ENCODE peak calls at places on chromosome 13, in seven cellular contexts. R is heart left ventricle, S is heart right ventricle, I is GM23338, W is dorsolateral prefrontal cortex, T is spleen, Z is A549. G is an unnamed sample.
A peak's percentile ranks its signal among the peaks of the same experiment; 100 is the strongest.

GRCh38 chr13:95243207-95243606 is 58.0 kb downstream of the ABCC4 start:
- DNase-seq in I (no peak), W (no peak), T (no peak), Z (no peak), S (no peak), R (no peak), G (no peak)

GRCh38 chr13:100176781-100177389 is 88.0 kb downstream of the PCCA start:
- DNase-seq in T (no peak), S (peak; percentile 11), R (no peak), Z (no peak), W (no peak), I (no peak), G (peak; percentile 68)

GRCh38 chr13:94658926-94659649 is 53.3 kb downstream of the SOX21 start:
- DNase-seq in I (peak; percentile 59), W (no peak), R (no peak), Z (peak; percentile 5), S (no peak), T (no peak), G (no peak)

GRCh38 chr13:113158946-113159345 is 498 bp downstream of the PROZ start:
- DNase-seq in R (no peak), W (no peak), S (no peak), Z (no peak), I (peak; percentile 26), T (no peak), G (no peak)

GRCh38 chr13:112799394-112799793 is 109.6 kb downstream of the ATP11A start:
- DNase-seq in Z (no peak), I (no peak), T (no peak), S (no peak), W (no peak), R (no peak), G (no peak)

GRCh38 chr13:67966065-67966464 is 735.9 kb upstream of the PCDH9 start:
- DNase-seq in I (peak; percentile 42), R (no peak), T (no peak), Z (no peak), S (no peak), W (no peak), G (no peak)

GRCh38 chr13:26624572-26624971 is 67.1 kb downstream of the WASF3 start:
- DNase-seq in T (no peak), S (no peak), W (no peak), I (no peak), R (no peak), Z (no peak), G (no peak)

GRCh38 chr13:99450416-99450815 is 50.9 kb upstream of the TM9SF2 start:
- DNase-seq in Z (no peak), T (no peak), R (no peak), W (no peak), I (no peak), S (no peak), G (no peak)

GRCh38 chr13:19601749-19602725 is 31.4 kb upstream of the MPHOSPH8 start:
- DNase-seq in T (peak; percentile 82), R (peak; percentile 70), Z (peak; percentile 38), I (peak; percentile 82), S (no peak), W (no peak), G (peak; percentile 65)

GRCh38 chr13:100235311-100235901 is 146.5 kb downstream of the PCCA start:
- DNase-seq in S (peak; percentile 31), Z (peak; percentile 23), T (no peak), I (peak; percentile 51), W (no peak), R (no peak), G (peak; percentile 66)

GRCh38 chr13:22055259-22055658 is 384.4 kb downstream of the FGF9 start:
- DNase-seq in T (no peak), S (no peak), I (peak; percentile 43), W (no peak), R (no peak), Z (no peak), G (peak; percentile 11)

GRCh38 chr13:19062019-19062646 is 119.5 kb downstream of the TUBA3C start:
- DNase-seq in I (no peak), W (no peak), R (peak; percentile 35), Z (no peak), S (no peak), T (no peak), G (no peak)

GRCh38 chr13:60572003-60572792 is 175.2 kb downstream of the TDRD3 start:
- DNase-seq in S (no peak), I (peak; percentile 61), T (no peak), W (no peak), R (no peak), Z (no peak), G (no peak)

GRCh38 chr13:61192826-61193225 is 222.8 kb downstream of the PCDH20 start:
- DNase-seq in W (no peak), R (no peak), I (no peak), Z (no peak), T (no peak), S (no peak), G (no peak)

GRCh38 chr13:107864543-107865460 is 350.5 kb downstream of the LIG4 start:
- DNase-seq in W (no peak), I (peak; percentile 90), R (no peak), Z (no peak), S (peak; percentile 35), T (no peak), G (peak; percentile 80)

GRCh38 chr13:22110368-22110767 is 439.5 kb downstream of the FGF9 start:
- DNase-seq in W (no peak), S (no peak), Z (no peak), R (no peak), T (no peak), I (no peak), G (no peak)

GRCh38 chr13:109275390-109275789 is 511.0 kb downstream of the IRS2 start:
- DNase-seq in Z (no peak), I (no peak), T (no peak), S (no peak), W (no peak), R (no peak), G (no peak)

GRCh38 chr13:100163375-100163774 is 74.5 kb downstream of the PCCA start:
- DNase-seq in T (no peak), S (no peak), R (no peak), W (no peak), I (no peak), Z (no peak), G (no peak)

GRCh38 chr13:22198656-22199217 is 527.9 kb downstream of the FGF9 start:
- DNase-seq in R (no peak), W (no peak), S (no peak), Z (no peak), I (peak; percentile 18), T (no peak), G (no peak)

GRCh38 chr13:90393408-90393807 is 954.1 kb upstream of the MIR17HG start:
- DNase-seq in Z (no peak), W (no peak), T (no peak), S (no peak), R (no peak), I (no peak), G (no peak)

GRCh38 chr13:95494082-95494681 is 58.3 kb upstream of the CLDN10 start:
- DNase-seq in T (no peak), S (peak; percentile 16), I (peak; percentile 77), W (no peak), Z (peak; percentile 48), R (no peak), G (peak; percentile 83)

GRCh38 chr13:99196466-99197256 is 4.0 kb upstream of the UBAC2 start:
- DNase-seq in W (no peak), R (no peak), Z (no peak), S (no peak), I (no peak), T (no peak), G (no peak)

GRCh38 chr13:86870388-86870966 is 800.7 kb upstream of the SLITRK5 start:
- DNase-seq in W (no peak), S (no peak), R (no peak), T (no peak), I (peak; percentile 32), Z (no peak), G (peak; percentile 22)

GRCh38 chr13:97141564-97142005 is 80.5 kb upstream of the MBNL2 start:
- DNase-seq in Z (peak; percentile 83), I (peak; percentile 65), S (peak; percentile 18), T (no peak), R (no peak), W (no peak), G (peak; percentile 20)

GRCh38 chr13:40116008-40116407 is 460.5 kb downstream of the COG6 start:
- DNase-seq in I (peak; percentile 5), T (no peak), S (peak; percentile 61), R (no peak), W (no peak), Z (peak; percentile 60), G (peak; percentile 5)

GRCh38 chr13:100798739-100799361 is 124.3 kb upstream of the TMTC4 start:
- DNase-seq in W (no peak), T (no peak), R (no peak), I (no peak), S (no peak), Z (no peak), G (no peak)

GRCh38 chr13:102667911-102668310 is 26.9 kb downstream of the METTL21C start:
- DNase-seq in S (no peak), I (no peak), T (no peak), R (no peak), W (no peak), Z (no peak), G (no peak)
- H3K4me3 ChIP-seq in S (no peak overlapping the region), I (no peak overlapping the region), T (no peak overlapping the region), R (no peak overlapping the region), W (no peak overlapping the region), Z (no peak overlapping the region), G (no peak overlapping the region)

GRCh38 chr13:103436057-103436654 is 369.9 kb upstream of the SLC10A2 start:
- DNase-seq in W (no peak), S (no peak), T (no peak), I (peak; percentile 51), Z (no peak), R (no peak), G (no peak)
- TF ChIP-seq CTCF in W (no peak), S (no peak), T (no peak), I (no peak), Z (no peak), R (no peak), G (no peak)

DNA sequence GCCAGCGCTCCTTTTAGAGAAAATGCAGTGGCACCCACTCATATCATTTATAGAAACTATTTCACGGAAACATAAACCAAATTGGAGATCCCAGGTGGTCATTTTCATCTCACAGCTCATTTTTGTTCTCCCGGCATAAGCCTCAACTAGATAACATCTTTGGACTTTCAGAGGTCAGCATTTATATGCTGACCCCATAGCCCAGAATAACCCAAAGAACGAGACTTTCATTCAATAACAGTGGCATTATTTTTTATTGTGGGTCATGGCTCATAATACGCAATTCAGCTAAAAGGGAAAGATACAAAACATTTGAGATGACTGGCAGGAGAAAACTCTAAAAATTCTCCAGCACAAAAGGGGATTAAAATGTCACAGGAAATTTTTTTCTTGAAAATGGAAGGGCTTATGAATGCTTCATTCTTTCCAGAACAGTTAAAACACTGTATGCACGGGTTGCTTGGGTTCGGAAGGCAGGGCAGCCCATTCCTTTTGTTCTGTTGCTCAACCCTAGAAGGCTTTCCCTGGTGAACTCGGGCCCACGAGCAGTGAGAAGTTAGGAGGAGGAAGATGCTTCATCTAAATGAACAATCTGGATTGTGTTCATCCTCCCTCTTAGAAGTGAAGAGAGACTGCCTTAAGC is 24.0 kb downstream of the STARD13 start:
- DNase-seq in Z (no peak), R (no peak), S (no peak), W (no peak), I (no peak), T (no peak), G (no peak)
- H3K27ac ChIP-seq in Z (peak overlapping the region; percentile 50), R (peak overlapping the region; percentile 65), S (peak overlapping the region; percentile 76), W (peak overlapping the region; percentile 91), I (peak overlapping the region; percentile 20), T (peak overlapping the region; percentile 12), G (peak overlapping the region; percentile 0)

DNA sequence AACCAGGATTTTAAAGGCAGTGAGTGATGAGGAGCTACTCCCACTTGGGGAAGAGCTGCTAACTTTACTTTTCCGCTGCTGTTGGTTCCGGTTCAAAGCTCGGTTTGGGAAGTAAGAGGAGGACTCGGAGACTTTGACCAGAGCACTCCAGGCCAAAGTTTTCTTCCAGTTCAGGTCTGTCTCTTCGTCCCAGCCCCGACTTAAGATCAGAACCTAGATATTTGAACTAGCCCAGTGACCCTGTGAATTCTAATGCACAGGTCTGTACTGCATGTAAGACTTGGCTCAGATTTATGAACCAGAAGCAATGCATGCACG is 2.0 kb downstream of the COL4A2 start:
- DNase-seq in I (no peak), W (no peak), R (no peak), S (no peak), Z (no peak), T (no peak), G (no peak)
- H3K4me3 ChIP-seq in I (peak overlapping the region; percentile 98), W (peak overlapping the region; percentile 73), R (peak overlapping the region; percentile 76), S (peak overlapping the region; percentile 95), Z (peak overlapping the region; percentile 92), T (peak overlapping the region; percentile 51), G (peak overlapping the region; percentile 71)

G was measured in cardiac muscle cell.